ENCODE peak calls at places on chromosomes 13 and 19, in eight cellular contexts. One of them, this sample, is unnamed.

GRCh38 chr13:28536371-28536770 is 41.4 kb upstream of the FLT1 start:
- DNase-seq in testis: no peak
- DNase-seq in gastrocnemius medialis: no peak
- DNase-seq in lower leg skin: no peak
- DNase-seq in uterus: no peak
- DNase-seq in spleen: no peak
- DNase-seq in H54: no peak
- DNase-seq in heart left ventricle: no peak
- DNase-seq in this sample: no peak

GRCh38 chr13:73293902-73294523 is 235.2 kb downstream of the KLF5 start:
- DNase-seq in testis: no peak
- DNase-seq in gastrocnemius medialis: no peak
- DNase-seq in lower leg skin: no peak
- DNase-seq in uterus: no peak
- DNase-seq in spleen: no peak
- DNase-seq in H54: no peak
- DNase-seq in heart left ventricle: no peak
- DNase-seq in this sample: no peak

GRCh38 chr19:3192228-3192635 is 6.5 kb downstream of the NCLN start:
- DNase-seq in testis: no peak
- DNase-seq in gastrocnemius medialis: no peak
- DNase-seq in lower leg skin: no peak
- DNase-seq in uterus: no peak
- DNase-seq in spleen: peak
- DNase-seq in H54: no peak
- DNase-seq in heart left ventricle: peak
- DNase-seq in this sample: no peak

GRCh38 chr13:72959643-72960042 is 99.2 kb upstream of the KLF5 start:
- DNase-seq in testis: no peak
- DNase-seq in gastrocnemius medialis: no peak
- DNase-seq in lower leg skin: no peak
- DNase-seq in uterus: no peak
- DNase-seq in spleen: no peak
- DNase-seq in H54: no peak
- DNase-seq in heart left ventricle: no peak
- DNase-seq in this sample: no peak

GRCh38 chr13:70960841-70961443 is 852.7 kb upstream of the KLHL1 start:
- DNase-seq in testis: no peak
- DNase-seq in gastrocnemius medialis: no peak
- DNase-seq in lower leg skin: no peak
- DNase-seq in uterus: no peak
- DNase-seq in spleen: no peak
- DNase-seq in H54: no peak
- DNase-seq in heart left ventricle: no peak
- DNase-seq in this sample: no peak

GRCh38 chr13:37492061-37492460 is 106.5 kb downstream of the POSTN start:
- DNase-seq in testis: no peak
- DNase-seq in gastrocnemius medialis: no peak
- DNase-seq in lower leg skin: no peak
- DNase-seq in uterus: no peak
- DNase-seq in spleen: no peak
- DNase-seq in H54: no peak
- DNase-seq in heart left ventricle: no peak
- DNase-seq in this sample: no peak

GRCh38 chr13:100440756-100441421 is 147.7 kb downstream of the GGACT start:
- DNase-seq in testis: no peak
- DNase-seq in gastrocnemius medialis: no peak
- DNase-seq in lower leg skin: no peak
- DNase-seq in uterus: no peak
- DNase-seq in spleen: no peak
- DNase-seq in H54: peak
- DNase-seq in heart left ventricle: no peak
- DNase-seq in this sample: no peak

GRCh38 chr19:45179063-45179847 is 671 bp downstream of the BLOC1S3 start:
- DNase-seq in testis: peak
- DNase-seq in gastrocnemius medialis: no peak
- DNase-seq in lower leg skin: no peak
- DNase-seq in uterus: peak
- DNase-seq in spleen: peak
- DNase-seq in H54: no peak
- DNase-seq in heart left ventricle: peak
- DNase-seq in this sample: no peak

GRCh38 chr13:104314926-104315535 is 1248.8 kb upstream of the SLC10A2 start:
- DNase-seq in testis: no peak
- DNase-seq in gastrocnemius medialis: no peak
- DNase-seq in lower leg skin: no peak
- DNase-seq in uterus: no peak
- DNase-seq in spleen: no peak
- DNase-seq in H54: no peak
- DNase-seq in heart left ventricle: no peak
- DNase-seq in this sample: no peak

GRCh38 chr13:82407321-82407720 is 1475.0 kb downstream of the SLITRK1 start:
- DNase-seq in testis: no peak
- DNase-seq in gastrocnemius medialis: no peak
- DNase-seq in lower leg skin: no peak
- DNase-seq in uterus: no peak
- DNase-seq in spleen: no peak
- DNase-seq in H54: no peak
- DNase-seq in heart left ventricle: no peak
- DNase-seq in this sample: no peak

GRCh38 chr19:52351512-52351911 is 15.5 kb downstream of the ZNF610 start:
- DNase-seq in testis: no peak
- DNase-seq in gastrocnemius medialis: no peak
- DNase-seq in lower leg skin: no peak
- DNase-seq in uterus: no peak
- DNase-seq in spleen: no peak
- DNase-seq in H54: no peak
- DNase-seq in heart left ventricle: no peak
- DNase-seq in this sample: no peak

DNA sequence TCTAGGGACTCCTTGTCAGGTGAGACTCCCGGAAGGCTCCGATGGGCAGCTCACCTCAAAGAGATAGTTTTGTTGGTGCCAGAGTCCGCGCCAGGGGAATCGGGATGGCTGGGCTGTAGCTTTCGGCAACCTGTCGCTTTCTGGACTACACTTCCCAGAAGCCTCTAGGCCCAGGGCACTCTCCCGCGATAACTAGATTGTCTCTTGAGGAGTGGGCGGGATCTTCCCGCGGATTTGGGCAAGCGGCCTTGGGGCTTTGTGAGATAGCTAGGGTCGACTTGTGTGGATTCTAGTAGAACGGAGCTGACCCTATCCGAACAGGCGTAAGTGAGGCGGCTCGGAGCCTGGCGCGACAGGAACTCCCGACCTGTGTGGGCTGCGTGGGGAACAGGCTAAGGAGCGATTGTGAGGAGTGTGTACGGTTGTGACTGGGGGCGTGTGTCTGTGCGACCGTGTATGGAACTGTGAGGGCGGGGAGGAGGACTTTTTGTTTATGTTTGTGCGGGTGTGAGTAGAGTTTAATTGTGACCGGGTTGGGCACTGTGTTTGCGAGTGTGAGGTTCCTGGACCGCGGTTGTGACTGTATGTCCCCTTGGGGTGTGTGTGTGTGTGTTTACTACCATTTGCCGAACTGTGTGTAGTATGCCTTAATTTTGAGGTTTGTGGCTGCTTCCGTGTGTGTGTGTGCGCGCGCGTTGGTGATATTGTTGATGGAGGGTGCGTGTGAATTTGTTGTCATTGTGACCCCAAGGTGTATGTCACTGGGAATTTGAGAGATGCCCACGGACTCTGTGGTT is at the start of gene ZNF345:
- DNase-seq in testis: peak
- DNase-seq in gastrocnemius medialis: peak
- DNase-seq in lower leg skin: peak
- DNase-seq in uterus: peak
- DNase-seq in spleen: peak
- DNase-seq in H54: peak
- DNase-seq in heart left ventricle: peak
- DNase-seq in this sample: peak
- TF ChIP-seq POLR2A in testis: no peak
- TF ChIP-seq POLR2A in gastrocnemius medialis: peak
- TF ChIP-seq POLR2A in lower leg skin: no peak
- TF ChIP-seq POLR2A in uterus: peak
- TF ChIP-seq POLR2A in spleen: no peak
- TF ChIP-seq POLR2A in H54: peak
- TF ChIP-seq POLR2A in heart left ventricle: no peak
- TF ChIP-seq POLR2A in this sample: no peak

DNA sequence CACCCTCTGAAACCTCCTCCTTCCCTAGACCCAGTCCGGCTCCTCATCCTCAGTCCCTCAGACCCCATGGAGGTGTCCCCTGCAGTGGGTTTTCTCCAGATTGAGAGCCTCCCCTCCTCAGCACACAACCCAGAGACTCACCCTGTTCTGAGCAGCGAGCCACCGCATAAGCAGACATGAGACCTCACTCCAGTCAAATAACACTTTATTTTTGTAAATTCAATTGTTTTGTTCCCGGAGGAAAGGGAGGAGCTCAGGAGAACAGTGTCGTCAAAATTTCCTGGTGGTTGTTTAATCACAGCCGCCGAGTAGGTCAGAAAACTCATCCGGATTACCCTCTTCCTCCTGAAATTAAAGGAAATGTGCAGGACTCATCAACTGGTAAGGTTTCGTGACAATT is 57.5 kb downstream of the ERICH4 start:
- DNase-seq in testis: no peak
- DNase-seq in gastrocnemius medialis: no peak
- DNase-seq in lower leg skin: no peak
- DNase-seq in uterus: no peak
- DNase-seq in spleen: no peak
- DNase-seq in H54: no peak
- DNase-seq in heart left ventricle: no peak
- DNase-seq in this sample: no peak
- TF ChIP-seq POLR2A in testis: no peak
- TF ChIP-seq POLR2A in gastrocnemius medialis: peak
- TF ChIP-seq POLR2A in lower leg skin: no peak
- TF ChIP-seq POLR2A in uterus: peak
- TF ChIP-seq POLR2A in spleen: no peak
- TF ChIP-seq POLR2A in H54: no peak
- TF ChIP-seq POLR2A in heart left ventricle: no peak
- TF ChIP-seq POLR2A in this sample: peak

GRCh38 chr19:29379257-29379986 is 146.4 kb upstream of the VSTM2B start:
- DNase-seq in testis: no peak
- DNase-seq in gastrocnemius medialis: no peak
- DNase-seq in lower leg skin: no peak
- DNase-seq in uterus: no peak
- DNase-seq in spleen: peak
- DNase-seq in H54: no peak
- DNase-seq in heart left ventricle: no peak
- DNase-seq in this sample: no peak

GRCh38 chr19:29378543-29379105 is 147.2 kb upstream of the VSTM2B start:
- DNase-seq in testis: no peak
- DNase-seq in gastrocnemius medialis: no peak
- DNase-seq in lower leg skin: peak
- DNase-seq in uterus: no peak
- DNase-seq in spleen: no peak
- DNase-seq in H54: no peak
- DNase-seq in heart left ventricle: no peak
- DNase-seq in this sample: no peak

GRCh38 chr19:29378126-29378525 is 147.7 kb upstream of the VSTM2B start:
- DNase-seq in testis: no peak
- DNase-seq in gastrocnemius medialis: no peak
- DNase-seq in lower leg skin: peak
- DNase-seq in uterus: no peak
- DNase-seq in spleen: no peak
- DNase-seq in H54: no peak
- DNase-seq in heart left ventricle: no peak
- DNase-seq in this sample: no peak

GRCh38 chr19:29375429-29376093 is 150.2 kb upstream of the VSTM2B start:
- DNase-seq in testis: no peak
- DNase-seq in gastrocnemius medialis: no peak
- DNase-seq in lower leg skin: peak
- DNase-seq in uterus: no peak
- DNase-seq in spleen: no peak
- DNase-seq in H54: no peak
- DNase-seq in heart left ventricle: no peak
- DNase-seq in this sample: no peak

DNA sequence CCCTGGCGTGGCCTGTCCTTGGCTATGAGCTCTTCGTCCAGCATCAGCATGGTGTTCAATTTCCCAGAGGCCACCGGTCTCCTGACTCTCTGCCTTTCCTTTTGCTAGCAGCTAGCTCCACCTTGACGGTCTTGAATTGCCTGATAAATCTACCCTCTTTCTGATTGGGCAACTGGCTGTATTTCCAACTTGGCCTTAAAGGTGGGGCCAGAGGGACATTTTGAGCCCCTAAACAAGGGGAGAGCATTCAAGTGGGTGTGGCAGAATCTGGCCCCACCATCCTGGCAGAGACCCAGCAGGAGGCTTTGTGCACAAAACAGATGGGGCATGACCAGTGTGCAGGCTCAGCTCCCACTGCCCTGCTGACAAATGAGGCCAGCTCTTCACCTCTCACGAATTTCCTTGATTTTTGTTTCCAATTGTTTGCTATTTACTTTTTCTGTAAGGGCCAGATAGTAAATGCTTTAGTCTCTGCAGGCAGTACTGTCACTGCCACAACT is 148.9 kb upstream of the VSTM2B start:
- DNase-seq in testis: no peak
- DNase-seq in gastrocnemius medialis: no peak
- DNase-seq in lower leg skin: peak
- DNase-seq in uterus: no peak
- DNase-seq in spleen: peak
- DNase-seq in H54: no peak
- DNase-seq in heart left ventricle: no peak
- DNase-seq in this sample: no peak
- TF ChIP-seq POLR2A in testis: no peak
- TF ChIP-seq POLR2A in gastrocnemius medialis: no peak
- TF ChIP-seq POLR2A in lower leg skin: no peak
- TF ChIP-seq POLR2A in uterus: no peak
- TF ChIP-seq POLR2A in spleen: no peak
- TF ChIP-seq POLR2A in H54: no peak
- TF ChIP-seq POLR2A in heart left ventricle: no peak
- TF ChIP-seq POLR2A in this sample: no peak

GRCh38 chr19:34360354-34360909 is 4.6 kb upstream of the GPI start:
- DNase-seq in testis: no peak
- DNase-seq in gastrocnemius medialis: no peak
- DNase-seq in lower leg skin: no peak
- DNase-seq in uterus: no peak
- DNase-seq in spleen: no peak
- DNase-seq in H54: no peak
- DNase-seq in heart left ventricle: no peak
- DNase-seq in this sample: no peak

GRCh38 chr19:34363930-34364329 is 1.1 kb upstream of the GPI start:
- DNase-seq in testis: no peak
- DNase-seq in gastrocnemius medialis: no peak
- DNase-seq in lower leg skin: no peak
- DNase-seq in uterus: no peak
- DNase-seq in spleen: no peak
- DNase-seq in H54: no peak
- DNase-seq in heart left ventricle: no peak
- DNase-seq in this sample: no peak

GRCh38 chr19:34364462-34364829 is 550 bp upstream of the GPI start:
- DNase-seq in testis: no peak
- DNase-seq in gastrocnemius medialis: no peak
- DNase-seq in lower leg skin: no peak
- DNase-seq in uterus: no peak
- DNase-seq in spleen: no peak
- DNase-seq in H54: no peak
- DNase-seq in heart left ventricle: no peak
- DNase-seq in this sample: no peak

GRCh38 chr19:34363094-34363493 is 1.9 kb upstream of the GPI start:
- DNase-seq in testis: no peak
- DNase-seq in gastrocnemius medialis: no peak
- DNase-seq in lower leg skin: no peak
- DNase-seq in uterus: no peak
- DNase-seq in spleen: no peak
- DNase-seq in H54: no peak
- DNase-seq in heart left ventricle: no peak
- DNase-seq in this sample: no peak

GRCh38 chr19:34362679-34363069 is 2.3 kb upstream of the GPI start:
- DNase-seq in testis: no peak
- DNase-seq in gastrocnemius medialis: no peak
- DNase-seq in lower leg skin: no peak
- DNase-seq in uterus: no peak
- DNase-seq in spleen: no peak
- DNase-seq in H54: no peak
- DNase-seq in heart left ventricle: no peak
- DNase-seq in this sample: no peak
- TF ChIP-seq POLR2A in testis: no peak
- TF ChIP-seq POLR2A in gastrocnemius medialis: no peak
- TF ChIP-seq POLR2A in lower leg skin: no peak
- TF ChIP-seq POLR2A in uterus: no peak
- TF ChIP-seq POLR2A in spleen: no peak
- TF ChIP-seq POLR2A in H54: no peak
- TF ChIP-seq POLR2A in heart left ventricle: no peak
- TF ChIP-seq POLR2A in this sample: no peak

This sample was measured in esophagus squamous epithelium.